ENCODE peak calls at places on chromosome 3, in five cellular contexts. One of them, this sample, is unnamed.

GRCh38 chr3:127406309-127407025 is 118.6 kb upstream of the PRR20G start:
- DNase-seq in stimulated activated CD4-positive, alpha-beta T cell treated with anti-CD3 and anti-CD28 coated beads, Interleukin-4, amount 100 ng/mL, for 48 hours: peak
- DNase-seq in T-cell: no peak
- DNase-seq in left cardiac atrium: no peak
- DNase-seq in CD14-positive monocyte: no peak
- DNase-seq in this sample: peak

GRCh38 chr3:88991496-88991895 is 115.9 kb upstream of the EPHA3 start:
- DNase-seq in CD14-positive monocyte: no peak
- DNase-seq in stimulated activated CD4-positive, alpha-beta T cell treated with anti-CD3 and anti-CD28 coated beads, Interleukin-4, amount 100 ng/mL, for 48 hours: no peak
- DNase-seq in left cardiac atrium: no peak
- DNase-seq in T-cell: no peak
- DNase-seq in this sample: no peak

GRCh38 chr3:31472479-31473390 is 60.0 kb upstream of the STT3B start:
- DNase-seq in stimulated activated CD4-positive, alpha-beta T cell treated with anti-CD3 and anti-CD28 coated beads, Interleukin-4, amount 100 ng/mL, for 48 hours: peak
- DNase-seq in left cardiac atrium: no peak
- DNase-seq in T-cell: no peak
- DNase-seq in CD14-positive monocyte: no peak
- DNase-seq in this sample: no peak

GRCh38 chr3:139935866-139936817 is 1.2 kb downstream of the CLSTN2 start:
- DNase-seq in T-cell: no peak
- DNase-seq in stimulated activated CD4-positive, alpha-beta T cell treated with anti-CD3 and anti-CD28 coated beads, Interleukin-4, amount 100 ng/mL, for 48 hours: no peak
- DNase-seq in left cardiac atrium: peak
- DNase-seq in CD14-positive monocyte: no peak
- DNase-seq in this sample: peak

GRCh38 chr3:107957506-107957905 is 133.3 kb downstream of the CD47 start:
- DNase-seq in T-cell: no peak
- DNase-seq in left cardiac atrium: no peak
- DNase-seq in CD14-positive monocyte: no peak
- DNase-seq in stimulated activated CD4-positive, alpha-beta T cell treated with anti-CD3 and anti-CD28 coated beads, Interleukin-4, amount 100 ng/mL, for 48 hours: no peak
- DNase-seq in this sample: no peak

GRCh38 chr3:68880632-68881031 is 51.7 kb downstream of the TAFA4 start:
- DNase-seq in CD14-positive monocyte: no peak
- DNase-seq in left cardiac atrium: no peak
- DNase-seq in T-cell: no peak
- DNase-seq in stimulated activated CD4-positive, alpha-beta T cell treated with anti-CD3 and anti-CD28 coated beads, Interleukin-4, amount 100 ng/mL, for 48 hours: no peak
- DNase-seq in this sample: no peak

GRCh38 chr3:14296352-14296751 is 106.1 kb upstream of the SLC6A6 start:
- DNase-seq in CD14-positive monocyte: no peak
- DNase-seq in T-cell: no peak
- DNase-seq in stimulated activated CD4-positive, alpha-beta T cell treated with anti-CD3 and anti-CD28 coated beads, Interleukin-4, amount 100 ng/mL, for 48 hours: no peak
- DNase-seq in left cardiac atrium: no peak
- DNase-seq in this sample: no peak

GRCh38 chr3:79844176-79844575 is 76.4 kb upstream of the ROBO1 start:
- DNase-seq in CD14-positive monocyte: no peak
- DNase-seq in left cardiac atrium: no peak
- DNase-seq in T-cell: no peak
- DNase-seq in stimulated activated CD4-positive, alpha-beta T cell treated with anti-CD3 and anti-CD28 coated beads, Interleukin-4, amount 100 ng/mL, for 48 hours: no peak
- DNase-seq in this sample: no peak

This sample was measured in left ventricle myocardium inferior.